ENCODE peak calls at places on chromosomes 16 and 17, in four cellular contexts. D is CD8-positive, alpha-beta T cell; R is Caco-2; W is left lung. C is an unnamed sample. For H3K9me3 and H3K27me3, the result is how much of the 10 kb centered on the place peaks cover.

GRCh38 chr17:50559674-50560184 is 786 bp upstream of the CACNA1G start:
- DNase-seq in D (no peak), R (peak), W (no peak), C (peak)

GRCh38 chr17:35390663-35391062 is 17.2 kb upstream of the SLFN11 start:
- DNase-seq in D (no peak), R (no peak), W (no peak), C (no peak)

GRCh38 chr17:49523196-49523595 is 28.1 kb downstream of the NGFR start:
- DNase-seq in D (no peak), R (peak), W (no peak), C (no peak)

GRCh38 chr17:21119247-21119944 is 7.4 kb upstream of the DHRS7B start:
- DNase-seq in D (peak), R (peak), W (peak), C (peak)

GRCh38 chr17:35046740-35047283 is 16.7 kb downstream of the RFFL start:
- DNase-seq in D (peak), R (no peak), W (no peak), C (peak)

GRCh38 chr17:16941072-16941641 is 30.8 kb downstream of the TNFRSF13B start:
- DNase-seq in D (no peak), R (no peak), W (peak), C (no peak)

GRCh38 chr16:66296591-66296990 is 69.9 kb upstream of the CDH5 start:
- DNase-seq in D (no peak), R (no peak), W (no peak), C (no peak)

GRCh38 chr16:27444470-27444869 is 42.5 kb downstream of the IL21R start:
- DNase-seq in D (no peak), R (no peak), W (no peak), C (no peak)

GRCh38 chr16:10081201-10081940 is 100.9 kb downstream of the GRIN2A start:
- DNase-seq in D (no peak), R (no peak), W (no peak), C (no peak)

GRCh38 chr17:27070836-27071235 is 223.1 kb upstream of the WSB1 start:
- DNase-seq in D (no peak), R (no peak), W (no peak), C (no peak)
- H3K9me3 ChIP-seq in D (under half), R (under half), W (under half), C (under half)

DNA sequence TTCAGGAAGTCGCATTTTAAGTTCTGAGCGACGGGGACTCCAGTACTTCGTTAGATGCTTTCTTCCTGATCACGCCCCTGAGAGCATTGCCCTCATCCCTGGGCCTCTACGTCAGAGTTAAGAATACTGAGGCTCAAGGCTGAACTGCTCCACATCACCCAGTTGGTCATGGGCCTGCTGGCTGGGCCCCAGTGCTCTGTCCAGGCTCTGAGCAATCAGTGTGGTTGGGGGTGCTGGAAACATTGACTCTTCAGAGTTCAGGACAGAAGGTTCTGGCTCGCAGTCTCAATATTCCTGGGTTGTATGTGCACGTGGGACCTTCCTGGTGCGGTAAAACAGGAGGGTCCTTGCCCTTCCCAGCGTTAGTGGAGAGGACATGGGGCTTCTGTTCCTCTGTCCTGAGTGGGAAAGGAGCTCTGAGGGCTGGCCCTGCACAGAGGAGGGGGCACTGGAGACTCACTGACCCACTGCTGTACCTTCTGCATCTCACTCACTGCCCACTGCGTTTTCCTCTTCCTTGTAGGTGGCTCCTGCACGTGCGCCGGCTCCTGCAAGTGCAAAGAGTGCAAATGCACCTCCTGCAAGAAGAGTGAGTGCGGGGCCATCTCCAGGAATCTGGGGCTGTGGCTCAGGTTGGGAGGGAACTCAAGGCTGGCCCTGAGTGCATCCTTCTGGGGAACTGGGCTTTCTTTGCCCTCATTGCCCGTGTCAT is 518 bp downstream of the MT1E start:
- DNase-seq in D (no peak), R (no peak), W (no peak), C (no peak)
- H3K4me3 ChIP-seq in D (peak), R (no peak), W (peak), C (peak)

GRCh38 chr16:88387177-88387576 is 4.4 kb downstream of the ZNF469 start:
- DNase-seq in D (no peak), R (no peak), W (peak), C (no peak)
- H3K27me3 ChIP-seq in D (under half), R (under half), W (half or more), C (under half)

GRCh38 chr16:35146031-35146710 is 1686.8 kb downstream of the TP53TG3F start:
- DNase-seq in D (no peak), R (no peak), W (no peak), C (no peak)

GRCh38 chr16:35146723-35147458 is 1687.5 kb downstream of the TP53TG3F start:
- DNase-seq in D (no peak), R (no peak), W (peak), C (no peak)

GRCh38 chr16:35142147-35142808 is 1682.9 kb downstream of the TP53TG3F start:
- DNase-seq in D (no peak), R (no peak), W (peak), C (no peak)

GRCh38 chr16:35142809-35143192 is 1683.4 kb downstream of the TP53TG3F start:
- DNase-seq in D (no peak), R (no peak), W (peak), C (no peak)

DNA sequence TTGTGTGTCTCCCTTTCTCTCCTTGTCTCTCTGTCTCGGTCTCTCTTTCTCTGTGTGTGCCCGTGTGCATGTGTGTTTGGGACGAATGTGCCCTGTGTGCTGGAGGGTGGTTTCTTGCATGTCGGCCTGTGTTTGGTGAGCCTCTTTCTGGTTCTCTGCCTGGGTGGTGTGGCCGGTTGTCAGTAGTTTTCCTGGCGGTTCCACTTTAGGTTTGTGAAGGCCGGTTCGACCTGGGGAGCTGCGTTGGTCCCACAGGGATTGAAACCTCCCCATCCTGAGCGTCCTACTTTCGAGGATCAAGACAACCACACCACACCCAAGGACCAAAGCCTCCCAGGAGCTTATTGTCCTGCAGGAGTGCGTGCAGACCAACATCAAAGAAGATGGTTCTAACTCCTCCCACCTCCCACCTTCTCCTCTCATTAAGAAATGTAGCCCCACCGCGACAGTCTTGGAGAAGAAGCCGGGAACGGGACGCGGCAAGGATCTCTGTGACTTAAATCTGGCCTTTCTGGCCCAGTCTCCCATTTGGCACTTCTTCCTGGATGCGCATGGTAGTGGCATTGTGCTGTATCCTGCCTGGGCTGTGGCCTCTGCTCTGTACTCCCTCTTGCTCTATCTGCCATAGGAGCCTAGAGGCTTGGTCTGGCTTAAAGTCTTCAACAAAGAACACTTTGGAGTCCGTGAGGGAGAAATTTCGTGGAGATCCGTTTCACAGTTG is 1685.0 kb downstream of the TP53TG3F start:
- DNase-seq in D (no peak), R (no peak), W (no peak), C (no peak)
- H3K9me3 ChIP-seq in D (under half), R (under half), W (under half), C (half or more)

DNA sequence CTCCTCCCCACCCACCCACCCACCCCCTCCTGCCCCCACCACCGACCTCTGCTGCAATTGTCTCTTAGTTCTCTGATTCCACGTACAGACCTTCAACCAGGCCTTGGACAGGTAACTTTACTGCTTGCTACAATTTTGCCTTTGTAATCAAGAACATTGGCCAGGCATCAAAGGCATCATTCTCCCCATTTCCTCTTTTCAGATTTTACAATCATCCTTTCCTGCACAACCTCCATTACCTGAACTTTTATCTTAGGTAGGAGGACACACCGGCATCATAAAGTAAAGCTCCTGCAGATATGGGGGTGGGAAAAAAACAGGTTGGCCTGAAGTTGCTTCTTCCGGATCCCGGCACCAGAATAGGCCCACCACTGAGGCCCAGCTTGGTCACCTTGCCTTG is 25.7 kb upstream of the SUPT4H1 start:
- DNase-seq in D (no peak), R (no peak), W (no peak), C (no peak)
- H3K4me3 ChIP-seq in D (no peak), R (no peak), W (no peak), C (no peak)

DNA sequence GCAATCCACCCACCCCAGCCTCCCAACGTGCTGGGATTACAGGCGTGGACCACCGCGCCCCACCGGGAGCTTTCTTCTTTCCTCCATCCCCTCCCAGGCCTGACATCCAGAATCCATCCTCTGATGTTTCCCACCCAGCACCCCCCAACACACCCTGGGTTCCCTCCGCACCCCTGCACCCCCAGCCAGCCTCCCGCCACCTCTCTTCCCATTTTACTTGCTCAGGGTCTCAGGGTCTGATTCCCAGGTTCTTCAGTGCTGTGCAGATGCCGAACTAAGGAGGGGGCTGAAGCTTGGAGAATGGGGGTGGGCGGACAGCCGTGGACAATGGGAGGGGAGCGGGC is 225 bp downstream of the ASGR1 start:
- DNase-seq in D (no peak), R (no peak), W (no peak), C (no peak)
- H3K27me3 ChIP-seq in D (under half), R (under half), W (under half), C (under half)

DNA sequence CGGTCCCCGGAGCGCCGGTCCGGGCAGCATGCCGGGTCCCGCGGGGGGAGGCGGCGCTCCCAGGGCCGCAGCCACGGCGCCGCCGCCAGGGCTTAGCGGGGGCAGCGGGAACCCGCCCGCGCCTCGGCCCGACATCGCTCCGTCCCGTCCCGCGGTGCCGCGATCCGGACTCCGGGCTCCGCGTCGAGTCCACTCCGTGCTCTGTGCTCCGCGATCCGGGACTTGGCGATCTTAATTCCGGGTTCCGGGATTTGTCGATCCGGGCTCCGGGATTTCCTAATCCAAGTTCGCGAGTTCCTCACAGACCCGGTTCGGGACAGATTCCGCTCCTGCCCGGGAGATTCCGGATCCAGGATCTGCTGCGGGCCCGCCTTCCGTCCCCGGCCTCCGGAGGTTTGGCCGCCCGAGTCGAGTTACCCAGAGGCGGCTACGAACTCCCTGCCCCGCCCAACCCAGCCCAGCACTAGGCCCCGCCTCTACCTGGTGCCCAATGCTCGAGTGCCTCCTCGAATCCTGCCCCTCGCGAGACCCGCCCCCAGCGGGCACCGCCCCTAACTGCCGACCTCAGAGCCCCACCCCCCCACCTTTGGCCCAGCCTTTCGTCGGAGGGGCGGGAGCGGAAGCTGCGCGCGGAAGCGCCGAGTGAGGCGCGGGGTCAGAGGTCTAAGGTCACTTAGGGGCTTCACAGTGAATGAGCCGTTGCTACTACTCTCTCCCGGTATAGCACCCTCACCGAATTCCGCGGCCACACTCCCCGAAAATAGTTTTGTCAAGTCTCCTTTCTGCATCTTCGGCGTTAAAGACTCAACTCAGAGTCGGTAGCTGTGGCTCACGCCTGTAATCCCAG is at the start of gene SMARCD2:
- DNase-seq in D (peak), R (peak), W (peak), C (peak)
- H3K9me3 ChIP-seq in D (under half), R (under half), W (under half), C (under half)

DNA sequence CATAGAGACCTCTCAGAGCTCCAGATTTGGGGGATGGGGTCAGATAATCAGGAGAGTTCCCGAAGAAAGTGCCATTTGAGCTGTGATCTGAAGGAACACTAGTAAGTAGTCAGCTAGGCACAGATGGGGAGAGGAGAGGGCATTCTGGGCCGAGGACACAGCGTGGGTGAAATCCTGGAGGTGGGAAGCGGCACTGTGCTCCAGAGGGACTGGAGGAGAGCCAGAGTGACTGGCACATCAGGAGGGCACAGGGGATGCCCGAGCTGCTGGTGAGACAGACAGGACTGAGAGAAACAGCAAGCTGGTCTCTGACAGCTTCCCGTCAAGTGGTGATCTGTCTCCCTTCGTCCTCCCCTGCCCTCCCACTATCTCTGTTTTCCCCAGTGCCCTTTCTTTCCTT is 40.6 kb downstream of the KNOP1 start:
- DNase-seq in D (no peak), R (no peak), W (no peak), C (no peak)
- H3K4me3 ChIP-seq in D (no peak), R (no peak), W (no peak), C (no peak)

DNA sequence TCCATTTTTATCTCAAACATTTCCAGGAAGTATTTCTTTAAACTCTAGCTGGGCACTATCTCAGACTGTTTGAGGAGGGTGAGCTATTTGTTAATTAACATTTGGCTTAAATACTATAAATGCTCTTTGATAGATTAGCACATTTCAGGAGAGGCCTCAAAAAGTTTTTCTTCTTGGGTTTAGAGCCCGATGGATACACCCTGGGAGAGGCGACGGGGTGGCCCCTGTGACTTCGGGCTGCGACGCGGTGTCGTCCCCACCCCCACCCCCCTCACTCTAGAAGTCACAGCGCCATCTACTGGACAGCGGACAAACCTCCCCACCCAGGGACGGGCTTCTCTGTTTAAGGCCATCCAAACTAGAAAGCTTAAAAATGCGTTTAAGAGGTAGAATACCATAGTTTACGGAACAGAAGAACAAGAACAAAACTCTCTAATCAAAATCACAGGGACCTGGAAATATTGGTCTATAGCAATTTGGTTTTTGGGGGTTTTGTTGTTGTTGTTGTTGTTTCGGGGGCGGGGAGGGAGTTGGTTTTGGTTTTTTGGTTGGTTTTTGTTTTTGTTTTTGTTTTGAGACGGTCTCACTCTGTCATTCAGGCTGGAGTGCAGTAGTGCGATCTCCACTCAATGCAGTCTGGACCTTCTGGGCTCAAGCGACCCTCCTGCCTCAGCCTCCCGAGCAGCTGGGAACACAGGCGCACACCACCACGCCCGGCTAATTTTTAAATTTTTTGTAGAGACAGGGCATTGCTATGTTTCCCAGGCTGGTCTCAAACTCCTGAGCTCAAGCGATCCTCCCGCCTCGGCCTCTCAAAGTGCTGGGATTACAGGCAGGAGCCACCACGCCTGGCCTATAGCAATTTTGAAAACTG is 254.4 kb downstream of the C16orf95 start:
- DNase-seq in D (peak), R (peak), W (no peak), C (peak)
- H3K27me3 ChIP-seq in D (under half), R (under half), W (half or more), C (under half)

GRCh38 chr16:1503110-1503955 is 10.2 kb downstream of the TELO2 start:
- DNase-seq in D (no peak), R (no peak), W (no peak), C (no peak)

GRCh38 chr16:1501630-1502029 is 8.5 kb downstream of the TELO2 start:
- DNase-seq in D (no peak), R (no peak), W (no peak), C (no peak)

GRCh38 chr16:1499756-1500464 is 6.8 kb downstream of the TELO2 start:
- DNase-seq in D (no peak), R (no peak), W (no peak), C (no peak)

GRCh38 chr16:1500465-1501150 is 7.4 kb downstream of the TELO2 start:
- DNase-seq in D (no peak), R (no peak), W (peak), C (no peak)

DNA sequence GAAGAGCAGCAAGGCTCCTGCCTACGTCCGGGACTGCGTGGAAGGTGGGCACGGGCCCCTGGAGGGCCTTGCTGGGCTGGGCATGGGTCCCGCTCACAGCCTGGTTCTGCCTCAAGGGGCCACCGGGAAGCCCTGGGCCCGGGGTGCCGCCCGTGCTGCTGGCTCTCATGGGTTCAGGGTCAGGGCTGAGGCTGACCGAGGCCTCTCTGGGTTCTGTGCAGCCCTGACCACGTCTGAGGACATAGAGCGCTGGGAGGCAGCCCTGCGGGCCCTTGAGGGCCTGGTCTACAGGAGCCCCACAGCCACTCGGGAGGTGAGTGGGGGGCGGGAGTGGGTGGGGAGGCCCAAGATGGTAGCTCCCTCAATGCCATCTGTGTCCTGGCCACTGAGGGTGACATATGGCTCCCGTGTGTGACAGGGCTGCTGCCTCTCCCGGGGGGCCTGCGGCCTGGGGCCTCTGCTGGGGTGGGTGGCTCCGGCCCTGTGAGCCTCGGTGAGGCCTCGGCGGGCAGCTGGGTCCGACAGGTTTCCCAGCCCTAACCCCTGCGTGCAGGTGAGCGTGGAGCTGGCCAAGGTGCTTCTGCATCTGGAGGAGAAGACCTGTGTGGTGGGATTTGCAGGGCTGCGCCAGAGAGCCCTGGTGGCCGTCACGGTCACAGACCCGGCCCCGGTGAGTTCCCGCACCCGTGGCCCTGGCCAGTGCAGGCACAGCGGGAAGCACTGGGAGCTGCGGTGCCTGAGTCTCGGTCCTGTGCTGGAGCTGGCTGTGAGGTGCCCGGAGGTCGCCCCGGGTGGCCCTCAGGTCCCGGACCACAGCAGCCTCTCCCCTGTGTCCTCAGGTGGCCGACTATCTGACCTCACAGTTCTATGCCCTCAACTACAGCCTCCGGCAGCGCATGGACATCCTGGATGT is 9.2 kb downstream of the TELO2 start:
- DNase-seq in D (no peak), R (no peak), W (peak), C (no peak)
- H3K9me3 ChIP-seq in D (under half), R (under half), W (under half), C (under half)

C was measured in CD4-positive, CD25-positive, alpha-beta regulatory T cell.